ENCODE peak calls at places on chromosome 7, in nine cellular contexts. O is colonic mucosa, H is vagina, Q is Peyer's patch, J is Panc1, T is upper lobe of left lung, N is neural progenitor cell, Y is transverse colon, V is suprapubic skin. R is an unnamed sample.
A peak's percentile ranks its signal among the peaks of the same experiment; 100 is the strongest.

GRCh38 chr7:130274983-130275649 is 8.5 kb downstream of the CPA2 start:
- DNase-seq in O (no peak), H (no peak), Q (no peak), J (no peak), T (no peak), N (peak; percentile 61), Y (no peak), V (no peak), R (no peak)

GRCh38 chr7:33845991-33846509 is 59.3 kb upstream of the BMPER start:
- DNase-seq in O (no peak), H (no peak), Q (no peak), J (no peak), T (no peak), N (no peak), Y (no peak), V (no peak), R (no peak)

GRCh38 chr7:157499835-157500153 is 163.0 kb downstream of the DNAJB6 start:
- DNase-seq in O (no peak), H (no peak), Q (no peak), J (no peak), T (no peak), N (no peak), Y (no peak), V (no peak), R (no peak)

GRCh38 chr7:108282427-108282996 is 152.4 kb upstream of the LAMB4 start:
- DNase-seq in O (no peak), H (no peak), Q (no peak), J (no peak), T (no peak), N (no peak), Y (no peak), V (no peak), R (no peak)

GRCh38 chr7:82444220-82445049 is 858 bp upstream of the CACNA2D1 start:
- DNase-seq in O (peak; percentile 21), H (no peak), Q (no peak), J (peak; percentile 57), T (no peak), N (peak; percentile 64), Y (no peak), V (no peak), R (no peak)

GRCh38 chr7:77409739-77410545 is 6.2 kb downstream of the GSAP start:
- DNase-seq in O (no peak), H (no peak), Q (no peak), J (no peak), T (no peak), N (no peak), Y (no peak), V (no peak), R (no peak)

GRCh38 chr7:24972991-24973390 is 7.0 kb downstream of the OSBPL3 start:
- DNase-seq in O (no peak), H (no peak), Q (no peak), J (no peak), T (no peak), N (no peak), Y (no peak), V (no peak), R (no peak)

GRCh38 chr7:148385009-148385682 is 205.4 kb upstream of the C7orf33 start:
- DNase-seq in O (no peak), H (no peak), Q (no peak), J (no peak), T (no peak), N (peak; percentile 52), Y (no peak), V (no peak), R (no peak)

GRCh38 chr7:36957620-36958019 is 233.3 kb upstream of the AOAH start:
- DNase-seq in O (no peak), H (no peak), Q (peak; percentile 62), J (no peak), T (no peak), N (no peak), Y (no peak), V (no peak), R (no peak)

GRCh38 chr7:16494551-16494950 is 29.0 kb upstream of the SOSTDC1 start:
- DNase-seq in O (no peak), H (no peak), Q (no peak), J (no peak), T (no peak), N (no peak), Y (no peak), V (no peak), R (no peak)

GRCh38 chr7:130113887-130114286 is 43.6 kb downstream of the KLHDC10 start:
- DNase-seq in O (no peak), H (no peak), Q (no peak), J (no peak), T (no peak), N (no peak), Y (no peak), V (no peak), R (no peak)

GRCh38 chr7:111744501-111745155 is 182.3 kb upstream of the IMMP2L start:
- DNase-seq in O (no peak), H (no peak), Q (no peak), J (no peak), T (no peak), N (no peak), Y (no peak), V (no peak), R (no peak)

GRCh38 chr7:30911133-30911532 is 520 bp upstream of the AQP1 start:
- DNase-seq in O (no peak), H (no peak), Q (no peak), J (no peak), T (no peak), N (no peak), Y (no peak), V (no peak), R (no peak)
- H3K27ac ChIP-seq in O (peak overlapping the region; percentile 33), H (peak overlapping the region; percentile 63), Q (peak overlapping the region; percentile 95), J (no peak overlapping the region), T (peak overlapping the region; percentile 89), N (no peak overlapping the region), Y (peak overlapping the region; percentile 87), V (no peak overlapping the region), R (no peak overlapping the region)

DNA sequence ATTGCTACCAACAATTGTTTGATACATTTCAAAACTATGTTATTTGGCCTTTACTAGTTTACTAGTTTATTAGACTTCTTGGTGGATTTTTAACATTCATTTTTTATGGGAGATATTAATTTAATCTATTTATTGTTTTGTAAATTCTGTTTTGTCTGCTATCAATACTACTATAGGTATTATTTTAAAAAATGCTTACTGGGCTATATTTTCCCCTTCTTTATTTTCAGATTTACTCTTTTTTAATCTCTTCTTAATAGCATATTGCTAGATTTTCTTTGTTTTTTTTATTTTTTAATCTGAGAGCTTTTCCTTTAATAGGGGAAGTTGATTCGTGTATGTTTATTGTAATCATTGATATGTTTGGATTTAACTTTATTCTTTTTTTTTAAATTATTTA is 147.5 kb downstream of the CDK14 start:
- DNase-seq in O (no peak), H (no peak), Q (no peak), J (no peak), T (no peak), N (no peak), Y (no peak), V (no peak), R (no peak)
- H3K4me1 ChIP-seq in O (no peaks in the 10 kb centered on the region), H (no peaks in the 10 kb centered on the region), Q (no peaks in the 10 kb centered on the region), J (no peaks in the 10 kb centered on the region), T (no peaks in the 10 kb centered on the region), N (peaks cover 14% of the 10 kb centered on the region), Y (no peaks in the 10 kb centered on the region), V (no peaks in the 10 kb centered on the region), R (no peaks in the 10 kb centered on the region)

GRCh38 chr7:141748401-141748800 is 10.2 kb downstream of the SSBP1 start:
- DNase-seq in O (no peak), H (no peak), Q (no peak), J (no peak), T (no peak), N (no peak), Y (no peak), V (no peak), R (no peak)
- H3K36me3 ChIP-seq in O (peaks cover 30% of the 10 kb centered on the region), H (peaks cover 93% of the 10 kb centered on the region), Q (peaks cover 9% of the 10 kb centered on the region), J (peaks cover 60% of the 10 kb centered on the region), T (peaks cover 98% of the 10 kb centered on the region), N (peaks cover 83% of the 10 kb centered on the region), Y (peaks cover 96% of the 10 kb centered on the region), V (peaks cover 97% of the 10 kb centered on the region), R (peaks cover 24% of the 10 kb centered on the region)

DNA sequence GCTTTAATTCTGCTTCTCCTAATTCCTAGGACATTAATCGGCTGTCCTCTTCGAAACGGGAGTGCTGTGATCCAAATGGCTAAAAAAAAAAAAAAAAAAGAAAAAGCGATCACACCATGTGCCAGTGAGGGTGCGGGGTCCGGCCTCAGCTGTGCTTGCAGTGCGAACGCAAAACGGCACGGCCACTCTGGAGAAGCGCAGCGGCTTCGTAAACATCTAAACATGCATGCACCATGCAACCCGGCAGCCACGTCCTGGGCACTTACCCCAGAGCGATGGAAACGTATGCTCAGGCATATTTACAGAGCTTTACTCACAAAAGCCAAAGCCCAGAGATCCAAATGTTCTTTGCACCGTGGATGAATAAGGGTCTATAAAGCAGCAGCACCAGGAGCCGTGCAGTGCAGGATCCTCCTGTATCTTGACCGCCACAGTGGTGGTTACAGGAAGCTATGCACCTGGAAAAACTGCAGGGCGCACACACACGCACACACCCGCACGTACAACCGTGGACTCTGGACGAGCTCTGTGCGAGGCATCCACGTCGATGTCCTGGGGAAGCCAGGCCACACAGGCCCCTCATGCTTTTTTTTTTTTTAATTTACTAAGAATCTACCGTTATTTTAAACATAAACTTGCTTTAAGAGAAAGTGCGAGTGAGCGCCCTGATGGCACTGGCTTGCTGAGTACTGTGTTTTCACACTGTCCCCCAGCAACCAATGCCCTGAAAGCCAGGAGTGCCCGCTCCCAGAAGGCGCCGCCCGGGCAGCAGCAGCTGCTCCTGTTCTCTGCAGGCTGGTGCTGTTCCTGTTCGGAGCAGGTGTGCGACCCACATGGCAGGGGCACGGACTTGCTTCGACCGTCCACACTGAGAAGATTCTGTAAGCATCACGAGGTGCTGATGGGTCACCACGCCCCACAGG is 25.0 kb downstream of the GPER1 start:
- DNase-seq in O (no peak), H (no peak), Q (no peak), J (no peak), T (peak; percentile 74), N (no peak), Y (no peak), V (no peak), R (no peak)
- H3K27ac ChIP-seq in O (no peak overlapping the region), H (no peak overlapping the region), Q (no peak overlapping the region), J (no peak overlapping the region), T (no peak overlapping the region), N (no peak overlapping the region), Y (no peak overlapping the region), V (no peak overlapping the region), R (no peak overlapping the region)

DNA sequence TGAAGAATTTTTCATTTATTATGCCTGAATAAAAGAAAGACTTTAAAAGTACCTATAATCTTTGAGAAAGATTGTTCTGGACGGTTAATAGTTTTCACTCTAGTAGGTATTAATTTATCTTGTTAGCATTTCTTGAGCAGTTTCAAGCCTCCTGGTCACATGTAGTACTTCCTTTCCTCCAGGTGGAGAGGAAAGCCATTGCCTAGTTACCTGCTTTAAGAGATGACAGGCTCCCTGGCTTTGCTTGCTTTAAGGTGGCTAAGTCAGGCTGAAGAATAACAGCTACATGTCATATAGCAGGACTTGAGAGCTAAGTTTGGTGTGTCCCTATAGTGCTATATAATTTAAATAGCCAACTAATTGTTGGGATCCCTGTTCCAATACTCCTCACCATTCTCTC is 160.2 kb downstream of the CDK14 start:
- DNase-seq in O (no peak), H (no peak), Q (no peak), J (no peak), T (no peak), N (no peak), Y (no peak), V (no peak), R (no peak)
- H3K4me1 ChIP-seq in O (no peaks in the 10 kb centered on the region), H (no peaks in the 10 kb centered on the region), Q (no peaks in the 10 kb centered on the region), J (no peaks in the 10 kb centered on the region), T (no peaks in the 10 kb centered on the region), N (peaks cover 19% of the 10 kb centered on the region), Y (no peaks in the 10 kb centered on the region), V (peaks cover 8% of the 10 kb centered on the region), R (no peaks in the 10 kb centered on the region)

GRCh38 chr7:100072462-100072861 is 9.1 kb downstream of the ZNF3 start:
- DNase-seq in O (no peak), H (no peak), Q (no peak), J (no peak), T (no peak), N (no peak), Y (no peak), V (no peak), R (no peak)
- H3K36me3 ChIP-seq in O (peaks cover 36% of the 10 kb centered on the region), H (peaks cover 82% of the 10 kb centered on the region), Q (peaks cover 5% of the 10 kb centered on the region), J (peaks cover 19% of the 10 kb centered on the region), T (peaks cover 87% of the 10 kb centered on the region), N (peaks cover 88% of the 10 kb centered on the region), Y (peaks cover 76% of the 10 kb centered on the region), V (peaks cover 89% of the 10 kb centered on the region), R (peaks cover 66% of the 10 kb centered on the region)